ENCODE peak calls at places on chromosomes 2 and 18, in eight cellular contexts. Z is cardiac fibroblast, F is GM12878, U is transverse colon, O is PC-9, R is heart left ventricle, G is endothelial cell, K is H9. B is an unnamed sample.

GRCh38 chr2:207504513-207505171 is 25.1 kb upstream of the CREB1 start:
- DNase-seq in G (no peak), O (peak; percentile 16), F (no peak), Z (peak; percentile 88), U (no peak), K (no peak), R (no peak), B (no peak)

GRCh38 chr2:142104134-142104758 is 26.6 kb downstream of the LRP1B start:
- DNase-seq in K (no peak), Z (no peak), G (no peak), F (no peak), O (no peak), R (no peak), U (no peak), B (no peak)

GRCh38 chr18:48418409-48419267 is 9.5 kb upstream of the ZBTB7C start:
- DNase-seq in F (no peak), R (no peak), O (no peak), U (no peak), G (no peak), Z (no peak), K (no peak), B (no peak)

GRCh38 chr2:11254100-11254536 is 90.3 kb downstream of the ROCK2 start:
- DNase-seq in O (no peak), R (no peak), K (no peak), U (no peak), G (no peak), Z (no peak), F (no peak), B (no peak)

GRCh38 chr2:232341739-232342126 is 36.8 kb upstream of the ALPP start:
- DNase-seq in K (no peak), G (no peak), U (no peak), Z (no peak), F (no peak), O (no peak), R (no peak), B (no peak)

GRCh38 chr2:120452131-120452530 is 106.2 kb downstream of the INHBB start:
- DNase-seq in F (no peak), G (no peak), U (no peak), O (no peak), R (no peak), K (no peak), Z (no peak), B (no peak)

GRCh38 chr2:206800501-206801416 is 35.4 kb downstream of the FASTKD2 start:
- DNase-seq in G (peak; percentile 66), F (no peak), Z (peak; percentile 81), U (peak; percentile 57), K (peak; percentile 72), O (peak; percentile 46), R (peak; percentile 72), B (peak; percentile 64)

GRCh38 chr2:241904791-241905710 is 35.5 kb downstream of the RTP5 start:
- DNase-seq in R (peak; percentile 5), O (no peak), U (no peak), K (peak; percentile 27), G (no peak), Z (no peak), F (no peak), B (no peak)

GRCh38 chr18:46378864-46379207 is 274.7 kb downstream of the HAUS1 start:
- DNase-seq in K (no peak), O (no peak), F (no peak), R (no peak), G (no peak), U (no peak), Z (no peak), B (no peak)

DNA sequence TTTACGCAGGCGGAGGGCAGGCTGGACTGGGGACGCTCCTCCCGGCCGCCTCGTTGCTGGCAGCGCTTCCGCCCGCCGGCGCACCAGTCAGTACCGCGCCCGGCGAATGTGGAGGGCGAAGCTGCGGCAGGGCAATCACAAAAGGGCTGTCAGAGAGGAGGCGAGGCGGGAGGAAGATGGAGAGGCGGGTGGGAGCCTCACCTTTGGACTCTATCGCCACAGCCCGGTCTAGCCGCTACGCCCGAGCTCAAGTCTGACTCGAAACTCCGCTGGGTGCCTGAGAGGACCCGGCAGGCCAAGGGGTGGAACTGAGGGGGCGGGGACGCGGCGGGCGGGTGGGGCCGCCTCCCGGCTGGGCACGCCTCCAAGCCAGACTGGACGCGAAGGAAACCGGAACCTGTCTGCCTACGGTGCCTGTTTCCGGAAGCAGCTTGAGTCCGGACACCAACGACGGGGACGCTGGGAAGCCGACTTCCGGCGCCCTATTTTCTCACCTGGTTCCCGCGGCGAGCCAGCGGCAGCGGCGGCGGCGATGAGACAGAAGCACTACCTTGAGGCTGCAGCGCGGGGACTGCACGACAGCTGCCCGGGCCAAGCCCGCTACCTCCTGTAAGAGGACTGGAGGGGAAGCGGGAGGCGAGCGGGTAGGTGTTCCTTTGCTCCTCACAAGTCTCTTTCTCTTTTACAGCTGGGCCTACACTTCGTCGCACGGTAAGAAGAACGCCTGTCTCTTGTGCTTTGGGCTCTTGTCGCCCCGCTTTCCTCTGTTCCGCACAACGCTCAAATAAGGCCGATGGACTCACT is at the start of gene RMP24:
- DNase-seq in F (peak; percentile 84), O (peak; percentile 89), G (peak; percentile 87), K (peak; percentile 96), Z (peak; percentile 97), R (peak; percentile 95), U (peak; percentile 96), B (peak; percentile 94)
- TF ChIP-seq CTCF in F (no peak), O (no peak), G (no peak), K (no peak), Z (no peak), R (no peak), U (no peak), B (no peak)

GRCh38 chr2:60319031-60319547 is 234.4 kb downstream of the BCL11A start:
- DNase-seq in R (no peak), G (no peak), Z (no peak), K (no peak), O (no peak), F (no peak), U (no peak), B (no peak)
- TF ChIP-seq CTCF in R (no peak), G (no peak), Z (no peak), K (no peak), O (no peak), F (no peak), U (no peak), B (no peak)

GRCh38 chr2:205323929-205324328 is 358.4 kb upstream of the NRP2 start:
- DNase-seq in K (no peak), G (no peak), U (no peak), O (no peak), Z (peak; percentile 10), R (no peak), F (no peak), B (no peak)
- TF ChIP-seq CTCF in K (peak; percentile 82), G (peak; percentile 47), U (peak; percentile 26), O (peak; percentile 37), Z (peak; percentile 61), R (no peak), F (peak; percentile 36), B (no peak)

GRCh38 chr2:216066255-216066654 is 15.4 kb downstream of the PECR start:
- DNase-seq in F (no peak), G (no peak), U (no peak), K (no peak), Z (peak; percentile 63), R (no peak), O (no peak), B (no peak)

GRCh38 chr2:216069028-216069427 is 12.6 kb downstream of the PECR start:
- DNase-seq in F (no peak), O (no peak), K (no peak), U (no peak), G (no peak), Z (no peak), R (no peak), B (no peak)

GRCh38 chr2:216064684-216065083 is 16.9 kb downstream of the PECR start:
- DNase-seq in G (no peak), U (no peak), F (no peak), K (no peak), Z (no peak), O (no peak), R (no peak), B (no peak)

GRCh38 chr2:216059233-216059834 is 22.3 kb downstream of the PECR start:
- DNase-seq in F (no peak), O (no peak), R (no peak), Z (no peak), G (no peak), K (no peak), U (no peak), B (no peak)

DNA sequence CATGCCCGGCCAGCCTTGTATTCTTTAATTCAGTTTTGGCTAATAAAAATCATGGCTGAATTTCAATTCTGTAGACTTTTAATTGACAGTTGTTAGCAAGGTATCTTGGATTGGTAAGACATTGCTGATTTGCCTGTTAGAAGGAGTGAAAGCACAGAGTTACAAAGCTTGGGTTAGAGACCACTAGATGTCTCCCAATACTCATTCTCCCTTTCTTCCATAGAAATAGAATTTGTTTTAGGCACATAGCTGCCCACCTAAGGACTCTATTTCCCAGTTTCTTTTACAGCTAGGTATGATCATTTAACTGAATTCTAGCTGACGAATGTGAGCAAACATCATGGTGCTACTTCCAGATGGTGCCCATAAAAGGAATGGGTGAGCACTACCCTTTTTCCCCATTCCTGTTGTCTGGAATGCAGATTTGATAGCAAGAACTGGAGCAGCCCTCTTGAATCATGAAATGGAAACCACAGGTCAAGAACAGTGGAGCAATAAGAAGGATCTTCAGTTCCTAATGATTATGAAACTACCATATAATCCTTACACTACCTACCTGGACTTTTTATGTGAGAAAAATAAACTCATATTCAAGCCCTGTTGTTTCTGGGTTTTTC is 17.5 kb downstream of the PECR start:
- DNase-seq in Z (no peak), G (no peak), U (no peak), R (no peak), F (no peak), K (no peak), O (no peak), B (no peak)
- TF ChIP-seq CTCF in Z (no peak), G (no peak), U (no peak), R (no peak), F (peak; percentile 28), K (peak; percentile 43), O (no peak), B (no peak)

GRCh38 chr18:11859903-11860407 is 8.7 kb downstream of the CHMP1B start:
- DNase-seq in F (no peak), R (no peak), K (no peak), U (peak; percentile 38), G (no peak), O (peak; percentile 89), Z (peak; percentile 61), B (peak; percentile 73)
- TF ChIP-seq CTCF in F (no peak), R (no peak), K (peak; percentile 39), U (peak; percentile 19), G (no peak), O (peak; percentile 57), Z (peak; percentile 30), B (no peak)

GRCh38 chr18:49944681-49945080 is 131.3 kb upstream of the ACAA2 start:
- DNase-seq in F (no peak), R (no peak), K (peak; percentile 40), G (no peak), Z (peak; percentile 3), O (no peak), U (no peak), B (peak; percentile 22)
- TF ChIP-seq CTCF in F (peak; percentile 46), R (no peak), K (peak; percentile 33), G (no peak), Z (no peak), O (no peak), U (no peak), B (no peak)

B was measured in Calu3.